ENCODE peak calls at places on chromosomes 1 and 21, in nine cellular contexts. D is heart right ventricle, F is omental fat pad, Z is Caco-2, L is neural crest cell, P is brain microvascular endothelial cell, R is tibial artery, E is nephron progenitor cell, B is endothelial cell. J is an unnamed sample.

GRCh38 chr1:195335541-195335940 is 1272.7 kb downstream of the KCNT2 start:
- DNase-seq in L (no peak), D (no peak), B (no peak), F (no peak), P (no peak), R (no peak), Z (no peak), E (no peak), J (no peak)

GRCh38 chr1:232613752-232614381 is 16.1 kb downstream of the SIPA1L2 start:
- DNase-seq in D (no peak), F (no peak), L (no peak), P (peak; percentile 88), E (no peak), Z (peak; percentile 16), B (no peak), R (no peak), J (no peak)

GRCh38 chr1:97384294-97384952 is 536.4 kb downstream of the DPYD start:
- DNase-seq in P (peak; percentile 22), L (no peak), Z (no peak), D (no peak), B (no peak), R (no peak), F (no peak), E (no peak), J (no peak)

GRCh38 chr21:26445440-26445839 is 127.6 kb downstream of the CYYR1 start:
- DNase-seq in F (no peak), Z (no peak), E (no peak), R (no peak), B (no peak), D (no peak), P (no peak), L (no peak), J (no peak)

GRCh38 chr1:3365519-3366158 is 88.8 kb upstream of the ARHGEF16 start:
- DNase-seq in L (no peak), Z (no peak), P (no peak), D (no peak), E (peak; percentile 66), F (no peak), R (no peak), B (no peak), J (no peak)

GRCh38 chr1:179229214-179230140 is at the start of gene ABL2:
- DNase-seq in D (peak; percentile 39), B (peak; percentile 53), L (peak; percentile 57), R (peak; percentile 70), Z (peak; percentile 65), P (no peak), F (no peak), E (peak; percentile 77), J (peak; percentile 86)

GRCh38 chr1:216632980-216633379 is 90.2 kb downstream of the ESRRG start:
- DNase-seq in B (no peak), R (no peak), D (no peak), P (no peak), E (no peak), Z (peak; percentile 4), F (no peak), L (no peak), J (no peak)

GRCh38 chr21:35164971-35165483 is 115.9 kb upstream of the RUNX1 start:
- DNase-seq in P (no peak), D (no peak), L (no peak), F (no peak), R (no peak), E (no peak), Z (no peak), B (no peak), J (no peak)

GRCh38 chr1:41616563-41616962 is 132.1 kb upstream of the EDN2 start:
- DNase-seq in E (no peak), F (no peak), L (no peak), P (no peak), Z (no peak), B (no peak), R (no peak), D (no peak), J (no peak)

GRCh38 chr1:47906466-47907191 is 90.6 kb downstream of the TRABD2B start:
- DNase-seq in R (no peak), F (no peak), D (no peak), P (no peak), B (no peak), L (no peak), E (no peak), Z (no peak), J (no peak)

GRCh38 chr1:212860713-212861581 is 2.9 kb downstream of the FLVCR1 start:
- DNase-seq in B (no peak), P (peak; percentile 22), E (no peak), F (no peak), Z (no peak), D (no peak), R (no peak), L (no peak), J (no peak)

GRCh38 chr1:207748737-207749528 is 2.9 kb upstream of the CD46 start:
- DNase-seq in F (no peak), D (no peak), P (no peak), B (no peak), Z (peak; percentile 31), R (no peak), E (no peak), L (no peak), J (no peak)

GRCh38 chr1:207745285-207745684 is 6.6 kb upstream of the CD46 start:
- DNase-seq in P (no peak), F (no peak), R (no peak), L (no peak), E (no peak), Z (no peak), D (no peak), B (no peak), J (no peak)

GRCh38 chr1:207745839-207746767 is 5.8 kb upstream of the CD46 start:
- DNase-seq in D (no peak), E (no peak), R (no peak), P (no peak), Z (peak; percentile 70), F (no peak), B (no peak), L (no peak), J (no peak)

GRCh38 chr1:207750901-207751300 is 953 bp upstream of the CD46 start:
- DNase-seq in E (no peak), F (no peak), B (no peak), Z (no peak), L (no peak), R (no peak), D (no peak), P (no peak), J (no peak)

GRCh38 chr1:207747627-207748492 is 4.0 kb upstream of the CD46 start:
- DNase-seq in Z (no peak), P (no peak), L (no peak), R (no peak), F (no peak), D (no peak), B (no peak), E (no peak), J (no peak)
- TF ChIP-seq CTCF in Z (no peak), P (no peak), L (no peak), R (no peak), F (no peak), D (no peak), B (no peak), E (no peak), J (no peak)

DNA sequence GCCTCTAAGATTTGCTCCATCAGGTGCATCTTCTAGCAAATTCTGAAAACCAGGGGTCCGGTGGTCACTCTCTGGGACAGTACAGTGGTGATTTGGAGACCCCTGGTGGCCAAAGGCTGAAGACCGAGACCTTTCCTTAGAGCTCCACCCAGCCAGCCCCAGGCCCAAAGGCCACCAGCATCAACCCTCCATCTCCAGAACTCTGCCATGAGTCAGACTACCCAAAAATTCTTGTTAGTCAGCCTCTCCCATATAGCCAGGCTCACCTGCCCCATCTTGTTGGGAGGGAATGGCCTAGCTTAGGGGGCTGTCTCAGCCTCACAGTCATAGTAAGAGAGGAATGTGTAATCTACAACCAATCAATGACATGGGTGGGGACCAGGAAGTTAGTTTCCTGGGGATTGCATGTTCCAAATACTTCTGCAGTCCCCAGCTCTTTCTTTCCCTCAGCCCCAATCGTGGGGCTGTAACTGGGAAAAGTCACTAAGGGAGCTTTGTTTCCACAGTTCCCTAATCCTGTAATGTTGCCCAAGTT is 9.8 kb upstream of the COL8A2 start:
- DNase-seq in L (peak; percentile 79), P (peak; percentile 55), R (peak; percentile 81), E (peak; percentile 83), Z (peak; percentile 66), F (no peak), B (peak; percentile 81), D (peak; percentile 46), J (peak; percentile 79)
- TF ChIP-seq CTCF in L (peak; percentile 75), P (peak; percentile 90), R (peak; percentile 90), E (peak; percentile 85), Z (peak; percentile 69), F (peak; percentile 33), B (peak; percentile 79), D (peak; percentile 69), J (peak; percentile 48)

DNA sequence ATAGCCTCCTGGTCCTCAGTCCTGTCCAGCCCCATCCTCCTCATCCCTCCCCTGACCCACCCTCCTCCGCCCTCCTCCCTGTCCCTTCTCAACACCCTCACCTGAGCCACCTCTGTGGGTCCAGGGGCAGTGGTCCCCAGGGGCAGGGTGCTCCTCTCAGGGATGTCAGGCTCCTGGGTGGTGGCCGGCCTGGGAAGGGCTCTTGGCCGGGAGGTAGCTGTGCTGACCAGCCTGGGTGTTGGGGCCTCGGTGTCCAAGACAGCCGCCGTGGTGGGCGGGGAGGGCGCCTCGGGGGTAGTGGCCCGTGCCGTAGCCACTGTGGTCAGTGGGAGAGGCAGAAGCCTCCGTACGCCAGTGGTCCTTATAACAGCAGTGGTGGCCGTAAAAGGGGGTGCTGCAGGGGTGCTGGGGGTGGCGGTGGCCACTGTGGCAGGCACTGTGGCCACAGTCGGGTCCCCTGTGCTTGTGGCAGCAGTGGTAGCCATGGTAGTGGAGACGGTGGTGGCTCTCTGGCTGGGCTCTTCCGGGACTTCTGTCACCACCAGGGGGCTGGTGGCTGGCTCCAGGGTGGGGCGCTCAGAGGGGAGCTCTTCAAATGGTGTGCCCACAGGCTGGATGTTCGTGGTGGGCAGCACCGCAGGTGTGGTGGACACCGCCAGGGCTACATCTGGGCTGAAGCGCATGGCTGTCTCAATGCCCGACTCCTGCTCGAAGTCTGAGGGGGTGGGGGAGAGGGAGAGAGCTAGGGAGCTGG is 31.9 kb downstream of the SDC3 start:
- DNase-seq in D (no peak), E (no peak), F (no peak), P (no peak), Z (no peak), L (no peak), R (no peak), B (no peak), J (no peak)
- TF ChIP-seq CTCF in D (no peak), E (no peak), F (no peak), P (peak; percentile 23), Z (no peak), L (peak; percentile 32), R (no peak), B (peak; percentile 23), J (no peak)

DNA sequence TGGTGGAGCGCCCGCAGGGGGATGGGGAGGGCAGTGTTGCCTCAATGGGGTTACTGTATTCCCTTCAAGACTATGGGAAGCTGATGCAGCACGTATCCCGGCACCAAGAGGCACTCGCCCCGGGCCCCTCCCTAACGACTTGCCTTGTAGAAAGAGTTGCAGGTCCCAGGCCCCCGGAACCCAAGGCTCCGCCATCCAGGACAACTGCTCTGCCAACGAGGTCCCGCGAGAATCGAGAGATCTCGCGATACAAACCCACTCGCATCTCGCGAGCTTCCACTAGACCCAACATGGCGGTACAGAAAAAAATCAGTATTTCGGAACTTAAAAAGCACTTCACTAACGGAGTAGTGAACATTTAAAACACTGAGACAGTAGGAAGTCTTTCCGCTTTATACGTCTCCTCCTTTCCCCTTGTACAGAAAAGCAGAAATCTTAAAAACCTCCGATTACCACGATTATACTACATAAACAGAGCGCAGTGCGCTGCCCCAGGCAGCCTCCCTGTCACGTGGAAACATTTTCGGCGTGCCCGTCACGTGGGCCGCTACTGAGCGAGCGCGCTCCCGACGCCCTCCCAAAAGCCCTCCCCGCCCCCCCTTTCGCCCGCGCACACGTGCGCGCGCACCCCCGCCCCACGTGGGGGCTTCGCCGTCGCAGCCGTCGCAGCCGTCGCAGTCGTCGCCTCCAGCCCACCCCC is at the start of gene ZZZ3:
- DNase-seq in P (peak; percentile 94), R (peak; percentile 95), Z (peak; percentile 89), F (peak; percentile 97), L (peak; percentile 88), B (peak; percentile 91), D (peak; percentile 95), E (peak; percentile 91), J (peak; percentile 91)
- TF ChIP-seq CTCF in P (no peak), R (no peak), Z (no peak), F (no peak), L (no peak), B (no peak), D (no peak), E (no peak), J (no peak)

J was measured in GM20000.